ENCODE peak calls at places on chromosomes 16 and 17, in seven cellular contexts. U, K, Q, O, Y, D and B are unnamed samples.

GRCh38 chr16:83245061-83245460 is 562.7 kb upstream of the HSBP1 start:
- DNase-seq in U (no peak), K (peak), Q (no peak), O (no peak), Y (no peak), D (no peak), B (no peak)

GRCh38 chr16:89658221-89658879 is 714 bp downstream of the SPATA33 start:
- DNase-seq in U (peak), K (no peak), Q (no peak), O (no peak), Y (no peak), D (peak), B (peak)

GRCh38 chr17:39739885-39740356 is 2.2 kb downstream of the GRB7 start:
- DNase-seq in U (no peak), K (no peak), Q (no peak), O (no peak), Y (no peak), D (no peak), B (no peak)

GRCh38 chr17:80653856-80654255 is 109.2 kb downstream of the RPTOR start:
- DNase-seq in U (no peak), K (no peak), Q (no peak), O (no peak), Y (no peak), D (no peak), B (no peak)

GRCh38 chr17:34006126-34006525 is 249.0 kb upstream of the CCL2 start:
- DNase-seq in U (no peak), K (no peak), Q (no peak), O (no peak), Y (no peak), D (no peak), B (no peak)

GRCh38 chr17:43018008-43018853 is 4.0 kb downstream of the VAT1 start:
- DNase-seq in U (no peak), K (no peak), Q (no peak), O (no peak), Y (no peak), D (no peak), B (no peak)

GRCh38 chr16:86398622-86399021 is 111.7 kb upstream of the FOXF1 start:
- DNase-seq in U (peak), K (peak), Q (no peak), O (no peak), Y (no peak), D (no peak), B (no peak)

GRCh38 chr16:12573730-12574383 is 229.8 kb downstream of the CPPED1 start:
- DNase-seq in U (no peak), K (peak), Q (no peak), O (peak), Y (no peak), D (peak), B (peak)

GRCh38 chr17:78617371-78618061 is 40.3 kb upstream of the DNAH17 start:
- DNase-seq in U (no peak), K (no peak), Q (no peak), O (no peak), Y (no peak), D (no peak), B (no peak)

GRCh38 chr17:35089846-35090193 is 26.3 kb upstream of the RFFL start:
- DNase-seq in U (peak), K (peak), Q (no peak), O (peak), Y (no peak), D (peak), B (no peak)

GRCh38 chr17:36183001-36183810 is 6.8 kb upstream of the TBC1D3B start:
- DNase-seq in U (no peak), K (peak), Q (peak), O (no peak), Y (no peak), D (peak), B (peak)

GRCh38 chr17:17628388-17629008 is 37.0 kb upstream of the PEMT start:
- DNase-seq in U (no peak), K (no peak), Q (peak), O (no peak), Y (no peak), D (no peak), B (no peak)

GRCh38 chr16:88941933-88942909 is 34.8 kb downstream of the CBFA2T3 start:
- DNase-seq in U (peak), K (peak), Q (peak), O (peak), Y (no peak), D (peak), B (peak)

GRCh38 chr16:1632638-1632970 is 20.4 kb downstream of the CRAMP1 start:
- DNase-seq in U (no peak), K (no peak), Q (no peak), O (no peak), Y (no peak), D (no peak), B (no peak)

GRCh38 chr17:73906896-73907600 is 262.8 kb upstream of the SDK2 start:
- DNase-seq in U (no peak), K (no peak), Q (no peak), O (no peak), Y (no peak), D (no peak), B (no peak)

GRCh38 chr17:2885751-2886150 is 89.5 kb downstream of the RAP1GAP2 start:
- DNase-seq in U (no peak), K (no peak), Q (no peak), O (no peak), Y (no peak), D (no peak), B (no peak)

GRCh38 chr17:29838961-29839360 is 91.1 kb downstream of the SSH2 start:
- DNase-seq in U (no peak), K (no peak), Q (no peak), O (no peak), Y (no peak), D (peak), B (peak)

GRCh38 chr17:72423286-72423589 is 302.4 kb downstream of the SOX9 start:
- DNase-seq in U (no peak), K (no peak), Q (no peak), O (no peak), Y (no peak), D (no peak), B (no peak)

GRCh38 chr16:56262148-56262878 is 71.0 kb downstream of the GNAO1 start:
- DNase-seq in U (no peak), K (no peak), Q (no peak), O (peak), Y (no peak), D (peak), B (no peak)

GRCh38 chr17:81267390-81268067 is 27.6 kb downstream of the SLC38A10 start:
- DNase-seq in U (no peak), K (no peak), Q (no peak), O (no peak), Y (no peak), D (no peak), B (no peak)

GRCh38 chr16:72938426-72939164 is 109.3 kb downstream of the ZFHX3 start:
- DNase-seq in U (peak), K (peak), Q (no peak), O (no peak), Y (no peak), D (no peak), B (peak)

GRCh38 chr17:47999612-48000011 is 28.7 kb downstream of the CDK5RAP3 start:
- DNase-seq in U (no peak), K (peak), Q (no peak), O (no peak), Y (no peak), D (peak), B (no peak)

GRCh38 chr17:3796110-3796821 is 4.7 kb downstream of the ITGAE start:
- DNase-seq in U (no peak), K (no peak), Q (peak), O (peak), Y (no peak), D (no peak), B (no peak)

GRCh38 chr17:1227917-1228751 is 42.1 kb upstream of the BHLHA9 start:
- DNase-seq in U (no peak), K (no peak), Q (peak), O (no peak), Y (no peak), D (no peak), B (no peak)

GRCh38 chr17:4968166-4968915 is 724 bp upstream of the SPAG7 start:
- DNase-seq in U (no peak), K (no peak), Q (peak), O (no peak), Y (no peak), D (peak), B (peak)

GRCh38 chr17:5605452-5605851 is 21.1 kb upstream of the NLRP1 start:
- DNase-seq in U (no peak), K (no peak), Q (no peak), O (no peak), Y (no peak), D (no peak), B (no peak)

GRCh38 chr17:38554430-38555350 is 51.1 kb downstream of the SRCIN1 start:
- DNase-seq in U (no peak), K (peak), Q (no peak), O (no peak), Y (peak), D (no peak), B (no peak)